ENCODE peak calls at places on chromosomes 16 and 17, in eight cellular contexts. H is stomach; Q is neural crest cell; J is progenitor cell of endocrine pancreas; A is activated CD8-positive, alpha-beta T cell treated with anti-CD3 and anti-CD28 coated beads for 36 hours; M is tibial nerve; E is psoas muscle; V is NB4. Z is an unnamed sample.

GRCh38 chr16:76665571-76666275 is 388.5 kb downstream of the CNTNAP4 start:
- DNase-seq in H (no peak), Q (no peak), J (no peak), A (no peak), M (no peak), E (no peak), V (no peak), Z (no peak)

GRCh38 chr16:27363246-27363632 is 38.7 kb upstream of the IL21R start:
- DNase-seq in H (no peak), Q (no peak), J (no peak), A (no peak), M (no peak), E (no peak), V (no peak), Z (no peak)

GRCh38 chr16:78763821-78764440 is 664.5 kb downstream of the WWOX start:
- DNase-seq in H (no peak), Q (no peak), J (no peak), A (no peak), M (no peak), E (no peak), V (no peak), Z (no peak)

GRCh38 chr16:76910931-76911330 is 280.1 kb upstream of the MON1B start:
- DNase-seq in H (no peak), Q (no peak), J (no peak), A (no peak), M (no peak), E (no peak), V (peak), Z (no peak)

GRCh38 chr16:21666772-21667171 is 3.0 kb downstream of the OTOA start:
- DNase-seq in H (no peak), Q (peak), J (no peak), A (no peak), M (no peak), E (no peak), V (no peak), Z (no peak)

GRCh38 chr16:50093607-50094570 is 28.1 kb downstream of the HEATR3 start:
- DNase-seq in H (peak), Q (no peak), J (no peak), A (no peak), M (peak), E (peak), V (peak), Z (no peak)

GRCh38 chr17:28405632-28406477 is at the start of gene SLC46A1:
- DNase-seq in H (peak), Q (peak), J (peak), A (peak), M (no peak), E (peak), V (no peak), Z (peak)

GRCh38 chr17:18991531-18992315 is 12.8 kb downstream of the FAM83G start:
- DNase-seq in H (no peak), Q (no peak), J (no peak), A (no peak), M (no peak), E (no peak), V (no peak), Z (no peak)

GRCh38 chr17:45123930-45124796 is 8.2 kb downstream of the PLCD3 start:
- DNase-seq in H (peak), Q (no peak), J (no peak), A (peak), M (no peak), E (peak), V (peak), Z (no peak)

GRCh38 chr17:67666710-67667109 is 51.0 kb upstream of the NOL11 start:
- DNase-seq in H (no peak), Q (no peak), J (no peak), A (no peak), M (no peak), E (no peak), V (no peak), Z (no peak)

GRCh38 chr17:1561420-1562177 is 993 bp downstream of the PITPNA start:
- DNase-seq in H (no peak), Q (peak), J (peak), A (peak), M (no peak), E (peak), V (peak), Z (no peak)

GRCh38 chr17:58319181-58320162 is 9.1 kb downstream of the TSPOAP1 start:
- DNase-seq in H (no peak), Q (no peak), J (no peak), A (no peak), M (no peak), E (no peak), V (no peak), Z (no peak)

GRCh38 chr16:69396187-69397061 is 10.6 kb upstream of the TERF2 start:
- DNase-seq in H (peak), Q (peak), J (peak), A (peak), M (peak), E (peak), V (peak), Z (no peak)

GRCh38 chr17:44780845-44781480 is 22.2 kb downstream of the ADAM11 start:
- DNase-seq in H (no peak), Q (no peak), J (no peak), A (no peak), M (no peak), E (no peak), V (no peak), Z (no peak)

GRCh38 chr16:13958438-13958837 is 38.5 kb downstream of the ERCC4 start:
- DNase-seq in H (no peak), Q (no peak), J (no peak), A (no peak), M (no peak), E (no peak), V (no peak), Z (no peak)

GRCh38 chr16:30615358-30616076 is 5.3 kb upstream of the ZNF689 start:
- DNase-seq in H (peak), Q (peak), J (peak), A (peak), M (no peak), E (no peak), V (peak), Z (peak)

GRCh38 chr16:70715860-70716357 is 30.1 kb upstream of the MTSS2 start:
- DNase-seq in H (no peak), Q (no peak), J (no peak), A (no peak), M (no peak), E (no peak), V (no peak), Z (no peak)

GRCh38 chr17:1203111-1203966 is 23.6 kb upstream of the ABR start:
- DNase-seq in H (peak), Q (peak), J (no peak), A (peak), M (peak), E (peak), V (no peak), Z (no peak)

GRCh38 chr16:1112506-1113184 is 16.6 kb upstream of the C1QTNF8 start:
- DNase-seq in H (no peak), Q (no peak), J (no peak), A (no peak), M (no peak), E (no peak), V (no peak), Z (no peak)

GRCh38 chr17:9768381-9768934 is 22.9 kb downstream of the DHRS7C start:
- DNase-seq in H (no peak), Q (peak), J (no peak), A (no peak), M (no peak), E (no peak), V (peak), Z (no peak)

GRCh38 chr16:4690946-4691665 is 2.3 kb upstream of the NUDT16L1 start:
- DNase-seq in H (no peak), Q (no peak), J (no peak), A (no peak), M (no peak), E (no peak), V (peak), Z (no peak)

GRCh38 chr17:82978765-82979349 is 100.6 kb upstream of the METRNL start:
- DNase-seq in H (no peak), Q (no peak), J (no peak), A (no peak), M (no peak), E (no peak), V (peak), Z (no peak)

GRCh38 chr16:2860826-2861567 is 3.0 kb upstream of the PRSS22 start:
- DNase-seq in H (no peak), Q (no peak), J (no peak), A (peak), M (no peak), E (no peak), V (peak), Z (no peak)

GRCh38 chr17:40303706-40304450 is 5.1 kb upstream of the RARA start:
- DNase-seq in H (no peak), Q (no peak), J (no peak), A (no peak), M (no peak), E (peak), V (no peak), Z (no peak)

GRCh38 chr16:88920618-88921602 is 54.5 kb upstream of the PABPN1L start:
- DNase-seq in H (peak), Q (no peak), J (no peak), A (peak), M (peak), E (peak), V (peak), Z (no peak)

GRCh38 chr17:74153456-74153810 is 50.0 kb upstream of the RPL38 start:
- DNase-seq in H (no peak), Q (no peak), J (no peak), A (no peak), M (no peak), E (no peak), V (no peak), Z (no peak)

DNA sequence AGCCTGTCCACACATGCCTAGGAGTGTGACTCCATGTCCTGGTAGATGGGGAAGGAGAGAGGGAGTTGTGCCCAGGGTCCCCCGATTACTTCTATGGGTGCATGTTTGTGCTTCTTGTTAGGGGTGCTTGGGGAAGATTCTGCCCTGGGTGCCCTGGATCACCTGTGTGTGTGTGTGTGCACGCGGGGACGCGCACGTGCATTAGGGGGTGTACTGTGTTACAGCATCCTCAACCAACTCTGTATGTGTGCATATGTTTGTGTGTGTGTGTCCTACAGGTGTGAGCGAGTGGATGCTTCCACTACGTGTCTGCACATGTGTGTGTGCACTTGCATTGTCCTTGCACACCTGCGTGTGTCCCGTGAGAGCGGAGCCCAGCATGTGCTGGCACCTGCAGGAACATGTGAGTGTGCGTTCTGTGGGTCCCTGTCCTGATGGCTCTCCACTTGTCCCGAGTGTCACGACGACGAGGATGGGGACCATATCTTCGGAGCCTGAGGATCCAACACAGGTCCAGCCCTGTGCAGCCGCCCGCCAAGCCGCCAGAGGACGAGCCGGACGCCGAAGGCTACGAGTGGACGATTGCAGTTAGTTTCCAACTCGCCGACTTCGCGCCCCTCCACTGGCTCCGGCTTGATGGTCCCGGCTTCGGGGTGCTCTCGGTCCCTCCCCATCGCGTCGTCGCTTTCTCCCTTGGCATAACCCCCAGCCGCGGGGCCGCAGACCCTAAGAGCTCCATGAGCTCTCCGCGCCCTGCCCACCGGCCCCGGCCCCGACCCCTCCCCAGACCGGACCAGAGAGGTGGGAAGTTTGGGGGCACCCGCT is 6.0 kb upstream of the TBC1D3B start:
- DNase-seq in H (no peak), Q (peak), J (peak), A (no peak), M (no peak), E (peak), V (peak), Z (no peak)
- TF ChIP-seq CTCF in H (no peak), Q (no peak), J (no peak), A (no peak), M (no peak), E (no peak), V (no peak), Z (no peak)

GRCh38 chr16:66358231-66358630 is 8.3 kb upstream of the CDH5 start:
- DNase-seq in H (no peak), Q (no peak), J (no peak), A (no peak), M (no peak), E (no peak), V (no peak), Z (no peak)

GRCh38 chr16:66359012-66359411 is 7.5 kb upstream of the CDH5 start:
- DNase-seq in H (no peak), Q (no peak), J (no peak), A (no peak), M (no peak), E (no peak), V (peak), Z (no peak)

GRCh38 chr16:66359811-66360608 is 6.5 kb upstream of the CDH5 start:
- DNase-seq in H (no peak), Q (no peak), J (no peak), A (no peak), M (no peak), E (no peak), V (no peak), Z (no peak)

GRCh38 chr16:66355526-66355925 is 11.0 kb upstream of the CDH5 start:
- DNase-seq in H (no peak), Q (no peak), J (no peak), A (no peak), M (no peak), E (no peak), V (no peak), Z (no peak)

GRCh38 chr16:66357523-66357928 is 9.0 kb upstream of the CDH5 start:
- DNase-seq in H (peak), Q (peak), J (no peak), A (peak), M (peak), E (no peak), V (peak), Z (peak)
- TF ChIP-seq CTCF in H (peak), Q (peak), J (peak), A (peak), M (peak), E (peak), V (peak), Z (peak)

DNA sequence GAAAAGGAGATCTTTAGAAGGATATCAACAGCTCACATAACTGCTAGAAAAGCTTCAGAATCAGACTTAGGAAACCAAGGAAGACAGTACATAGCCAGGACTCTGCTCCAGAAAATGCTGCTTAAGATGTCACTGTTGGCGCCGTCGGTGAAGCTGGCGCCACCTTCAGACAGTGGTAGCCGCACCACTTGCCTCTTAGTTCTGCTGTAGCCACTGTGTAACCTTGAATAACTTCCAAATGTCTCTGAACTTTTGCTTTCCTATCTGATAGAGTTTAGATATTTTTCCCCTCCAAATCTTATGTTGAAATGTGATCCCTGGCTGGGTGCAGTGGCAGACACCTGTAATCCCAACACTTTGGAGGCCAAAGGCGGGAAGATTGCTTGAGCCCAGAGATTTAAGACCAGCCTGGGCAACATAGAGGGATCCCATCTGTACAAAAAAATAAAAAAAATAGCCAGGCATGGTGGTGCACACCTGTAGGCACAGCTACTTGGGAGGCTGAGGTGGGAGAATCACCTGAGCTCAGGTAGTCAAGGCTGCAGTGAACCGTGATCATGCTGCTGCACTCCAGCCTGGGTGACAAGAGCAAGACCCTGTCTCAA is 6.3 kb upstream of the USP31 start:
- DNase-seq in H (peak), Q (no peak), J (no peak), A (peak), M (no peak), E (no peak), V (peak), Z (no peak)
- TF ChIP-seq CTCF in H (no peak), Q (peak), J (peak), A (peak), M (no peak), E (no peak), V (peak), Z (peak)

DNA sequence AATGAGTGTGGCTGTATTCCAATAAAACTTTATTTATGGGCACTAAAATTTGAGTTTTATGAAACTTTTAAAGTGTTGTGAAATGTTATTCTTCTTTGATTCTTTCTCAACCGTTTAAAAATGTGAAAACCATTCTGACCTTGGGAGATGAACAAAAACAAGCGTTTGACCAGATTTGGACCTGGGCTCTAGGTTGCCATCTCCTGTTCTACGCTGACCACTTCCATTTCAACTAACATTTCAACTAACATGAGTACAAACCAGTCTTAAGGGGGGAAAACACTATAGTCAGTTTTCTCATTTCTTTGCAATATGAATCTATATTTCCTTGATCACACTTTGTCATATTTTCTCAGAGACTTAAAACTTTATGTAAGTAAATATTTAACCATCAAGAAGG is 118.4 kb upstream of the IRX5 start:
- DNase-seq in H (no peak), Q (no peak), J (no peak), A (no peak), M (no peak), E (no peak), V (peak), Z (no peak)
- TF ChIP-seq CTCF in H (peak), Q (no peak), J (no peak), A (no peak), M (no peak), E (no peak), V (peak), Z (peak)